ENCODE peak calls at places on chromosomes 2 and 18, in five cellular contexts. One of them, this sample, is unnamed.

GRCh38 chr18:78743078-78743477 is 236.5 kb upstream of the SALL3 start:
- DNase-seq in A172: no peak
- DNase-seq in uterus: no peak
- DNase-seq in T1000: no peak
- DNase-seq in choroid plexus epithelial cell: no peak
- DNase-seq in this sample: no peak

GRCh38 chr2:131408176-131408575 is 44.2 kb upstream of the RAB6D start:
- DNase-seq in A172: no peak
- DNase-seq in T1000: no peak
- DNase-seq in choroid plexus epithelial cell: no peak
- DNase-seq in uterus: no peak
- DNase-seq in this sample: no peak

GRCh38 chr2:143169105-143169504 is 39.9 kb downstream of the ARHGAP15 start:
- DNase-seq in uterus: no peak
- DNase-seq in choroid plexus epithelial cell: no peak
- DNase-seq in A172: no peak
- DNase-seq in T1000: no peak
- DNase-seq in this sample: no peak

GRCh38 chr2:181892795-181893435 is 1.4 kb downstream of the ITPRID2 start:
- DNase-seq in T1000: no peak
- DNase-seq in choroid plexus epithelial cell: peak
- DNase-seq in uterus: no peak
- DNase-seq in A172: peak
- DNase-seq in this sample: no peak

GRCh38 chr2:28274911-28275685 is 117.6 kb upstream of the FOSL2 start:
- DNase-seq in T1000: peak
- DNase-seq in uterus: no peak
- DNase-seq in choroid plexus epithelial cell: peak
- DNase-seq in A172: peak
- DNase-seq in this sample: peak

GRCh38 chr2:232365621-232366321 is 12.8 kb upstream of the ALPP start:
- DNase-seq in A172: peak
- DNase-seq in uterus: no peak
- DNase-seq in choroid plexus epithelial cell: peak
- DNase-seq in T1000: no peak
- DNase-seq in this sample: no peak

GRCh38 chr2:10412380-10412779 is 35.7 kb downstream of the ODC1 start:
- DNase-seq in A172: peak
- DNase-seq in choroid plexus epithelial cell: peak
- DNase-seq in T1000: no peak
- DNase-seq in uterus: no peak
- DNase-seq in this sample: peak

GRCh38 chr18:57087985-57088384 is 58.9 kb upstream of the BOD1L2 start:
- DNase-seq in uterus: no peak
- DNase-seq in T1000: no peak
- DNase-seq in A172: peak
- DNase-seq in choroid plexus epithelial cell: no peak
- DNase-seq in this sample: no peak

GRCh38 chr18:22609642-22610041 is 191.9 kb upstream of the CTAGE1 start:
- DNase-seq in T1000: no peak
- DNase-seq in uterus: peak
- DNase-seq in A172: peak
- DNase-seq in choroid plexus epithelial cell: peak
- DNase-seq in this sample: peak

GRCh38 chr2:239714116-239714515 is 311.0 kb downstream of the NDUFA10 start:
- DNase-seq in choroid plexus epithelial cell: no peak
- DNase-seq in uterus: peak
- DNase-seq in A172: no peak
- DNase-seq in T1000: no peak
- DNase-seq in this sample: peak

GRCh38 chr18:32373995-32374394 is 96.7 kb downstream of the GAREM1 start:
- DNase-seq in T1000: peak
- DNase-seq in choroid plexus epithelial cell: peak
- DNase-seq in uterus: no peak
- DNase-seq in A172: no peak
- DNase-seq in this sample: peak